ENCODE peak calls at places on chromosomes 12 and 14, in eight cellular contexts. V is NCI-H345; L is NCI-H1417; T is T47D; Q is HCEC 1CT; X is AG10803; O is NCI-H460; I is NK-92 treated with Interleukin-12 subunit alpha and Interleukin-12 subunit beta, amount 100 ng/mL, for 24 hours. Y is an unnamed sample.

GRCh38 chr12:53182836-53183235 is 2.1 kb upstream of the CSAD start:
- DNase-seq in V (peak), L (peak), T (no peak), Q (no peak), X (no peak), O (no peak), I (no peak), Y (no peak)

GRCh38 chr12:131862994-131863710 is 31.3 kb upstream of the ULK1 start:
- DNase-seq in V (no peak), L (no peak), T (no peak), Q (no peak), X (no peak), O (no peak), I (no peak), Y (no peak)

GRCh38 chr14:93207468-93208308 is 632 bp downstream of the UBR7 start:
- DNase-seq in V (peak), L (peak), T (peak), Q (peak), X (peak), O (peak), I (peak), Y (peak)

GRCh38 chr12:52203126-52203921 is 11.5 kb upstream of the KRT80 start:
- DNase-seq in V (peak), L (peak), T (peak), Q (peak), X (peak), O (peak), I (no peak), Y (peak)

GRCh38 chr14:31307198-31307597 is 99.6 kb upstream of the HECTD1 start:
- DNase-seq in V (no peak), L (no peak), T (no peak), Q (no peak), X (no peak), O (no peak), I (no peak), Y (no peak)

GRCh38 chr14:91419451-91419850 is 1.8 kb upstream of the CCDC88C start:
- DNase-seq in V (no peak), L (no peak), T (peak), Q (no peak), X (no peak), O (no peak), I (no peak), Y (no peak)

GRCh38 chr12:91461061-91461460 is 278.4 kb upstream of the DCN start:
- DNase-seq in V (no peak), L (no peak), T (no peak), Q (no peak), X (no peak), O (no peak), I (no peak), Y (no peak)

GRCh38 chr14:58777541-58777979 is 139.8 kb downstream of the DACT1 start:
- DNase-seq in V (no peak), L (peak), T (no peak), Q (no peak), X (no peak), O (no peak), I (no peak), Y (no peak)

GRCh38 chr14:101516401-101516800 is 44.9 kb upstream of the DIO3 start:
- DNase-seq in V (no peak), L (no peak), T (no peak), Q (no peak), X (no peak), O (no peak), I (no peak), Y (no peak)

GRCh38 chr12:104929926-104930325 is 28.2 kb downstream of the SLC41A2 start:
- DNase-seq in V (no peak), L (no peak), T (no peak), Q (peak), X (peak), O (no peak), I (no peak), Y (peak)

GRCh38 chr14:93961610-93962009 is 14.8 kb downstream of the ASB2 start:
- DNase-seq in V (no peak), L (no peak), T (no peak), Q (no peak), X (no peak), O (no peak), I (no peak), Y (no peak)

GRCh38 chr12:2354151-2354991 is 301.6 kb downstream of the CACNA1C start:
- DNase-seq in V (peak), L (peak), T (no peak), Q (no peak), X (no peak), O (no peak), I (no peak), Y (no peak)

GRCh38 chr12:20475542-20475941 is 107.2 kb downstream of the PDE3A start:
- DNase-seq in V (no peak), L (no peak), T (no peak), Q (peak), X (no peak), O (no peak), I (no peak), Y (no peak)

GRCh38 chr14:55328317-55328716 is 57.1 kb downstream of the FBXO34 start:
- DNase-seq in V (no peak), L (no peak), T (no peak), Q (no peak), X (peak), O (no peak), I (no peak), Y (peak)

GRCh38 chr14:33210304-33210703 is 271.6 kb downstream of the NPAS3 start:
- DNase-seq in V (no peak), L (no peak), T (peak), Q (no peak), X (peak), O (no peak), I (no peak), Y (no peak)

GRCh38 chr12:31118831-31119530 is 45.3 kb downstream of the DDX11 start:
- DNase-seq in V (peak), L (peak), T (peak), Q (peak), X (no peak), O (no peak), I (no peak), Y (no peak)

GRCh38 chr14:44657688-44658388 is 150.8 kb upstream of the FSCB start:
- DNase-seq in V (peak), L (peak), T (peak), Q (no peak), X (no peak), O (peak), I (no peak), Y (no peak)

GRCh38 chr12:100359822-100360221 is 2.9 kb downstream of the SLC17A8 start:
- DNase-seq in V (no peak), L (peak), T (no peak), Q (peak), X (peak), O (no peak), I (no peak), Y (no peak)

GRCh38 chr12:80598004-80598606 is 109.3 kb upstream of the MYF6 start:
- DNase-seq in V (no peak), L (no peak), T (peak), Q (peak), X (peak), O (peak), I (no peak), Y (peak)

Y was measured in HFFc6.